ENCODE peak calls at places on chromosomes 2 and 18, in five cellular contexts. C is left ventricle myocardium inferior, G is mucosa of descending colon, I is A673, K is heart right ventricle. V is an unnamed sample. For H3K9me3, the result is how much of the 10 kb centered on the place peaks cover.

GRCh38 chr2:217429981-217430500 is 570.2 kb upstream of the TNP1 start:
- DNase-seq in C (no peak), G (no peak), I (no peak), K (no peak), V (no peak)

GRCh38 chr2:85858841-85859240 is 29.9 kb downstream of the ST3GAL5 start:
- DNase-seq in K (no peak), G (no peak), I (no peak), C (no peak), V (peak)

GRCh38 chr18:22052405-22053105 is 116.8 kb upstream of the GATA6 start:
- DNase-seq in K (no peak), C (no peak), I (no peak), G (no peak), V (no peak)

GRCh38 chr18:44939037-44939665 is 258.5 kb downstream of the SETBP1 start:
- DNase-seq in C (no peak), G (peak), I (no peak), K (no peak), V (no peak)

GRCh38 chr18:77037533-77037932 is 95.0 kb downstream of the MBP start:
- DNase-seq in K (no peak), I (no peak), C (no peak), G (no peak), V (no peak)

GRCh38 chr2:171248205-171248662 is 87.5 kb upstream of the TLK1 start:
- DNase-seq in I (no peak), C (no peak), G (no peak), K (no peak), V (no peak)

GRCh38 chr2:211709394-211709793 is 829.2 kb downstream of the ERBB4 start:
- DNase-seq in C (no peak), G (no peak), I (no peak), K (no peak), V (no peak)

GRCh38 chr2:42470706-42471105 is 23.1 kb downstream of the KCNG3 start:
- DNase-seq in I (no peak), K (no peak), C (no peak), G (no peak), V (no peak)

GRCh38 chr2:44361330-44362206 is at the start of the genes CAMKMT and PREPL:
- DNase-seq in I (peak), K (peak), C (peak), G (peak), V (peak)

GRCh38 chr2:170222298-170222697 is 44.4 kb downstream of the MYO3B start:
- DNase-seq in I (peak), C (no peak), K (no peak), G (no peak), V (no peak)

GRCh38 chr2:221969087-221969829 is 329.5 kb downstream of the PAX3 start:
- DNase-seq in K (no peak), C (no peak), G (no peak), I (peak), V (no peak)

GRCh38 chr18:13629841-13630747 is 96.3 kb downstream of the FAM210A start:
- DNase-seq in K (no peak), I (peak), C (no peak), G (no peak), V (no peak)

GRCh38 chr2:153404792-153405191 is 73.8 kb downstream of the RPRM start:
- DNase-seq in I (no peak), G (no peak), C (no peak), K (no peak), V (no peak)

GRCh38 chr2:31693882-31694281 is 113.1 kb upstream of the SRD5A2 start:
- DNase-seq in G (no peak), C (no peak), K (no peak), I (no peak), V (no peak)

GRCh38 chr2:118539290-118539689 is 308.2 kb downstream of the EN1 start:
- DNase-seq in C (no peak), I (peak), K (no peak), G (no peak), V (no peak)

GRCh38 chr2:112476434-112476833 is 5.5 kb upstream of the TTL start:
- DNase-seq in I (no peak), G (no peak), C (no peak), K (no peak), V (no peak)

GRCh38 chr2:53353372-53354111 is 414.1 kb upstream of the CHAC2 start:
- DNase-seq in I (no peak), G (peak), K (no peak), C (no peak), V (no peak)

GRCh38 chr2:196274387-196274809 is 103.0 kb upstream of the STK17B start:
- DNase-seq in K (no peak), G (no peak), C (no peak), I (peak), V (no peak)

GRCh38 chr2:237734905-237735623 is 63.5 kb upstream of the RBM44 start:
- DNase-seq in K (no peak), G (no peak), I (no peak), C (no peak), V (no peak)

GRCh38 chr2:237732070-237732469 is 66.5 kb upstream of the RBM44 start:
- DNase-seq in I (no peak), G (no peak), K (no peak), C (no peak), V (no peak)

GRCh38 chr2:237735762-237736161 is 62.8 kb upstream of the RBM44 start:
- DNase-seq in K (no peak), I (peak), G (no peak), C (no peak), V (no peak)

GRCh38 chr2:237732790-237733349 is 65.7 kb upstream of the RBM44 start:
- DNase-seq in C (peak), K (peak), G (peak), I (no peak), V (peak)

GRCh38 chr2:237733677-237734300 is 64.8 kb upstream of the RBM44 start:
- DNase-seq in K (no peak), C (no peak), G (peak), I (no peak), V (no peak)
- H3K4me3 ChIP-seq in K (no peak), C (peak), G (no peak), I (no peak), V (peak)

DNA sequence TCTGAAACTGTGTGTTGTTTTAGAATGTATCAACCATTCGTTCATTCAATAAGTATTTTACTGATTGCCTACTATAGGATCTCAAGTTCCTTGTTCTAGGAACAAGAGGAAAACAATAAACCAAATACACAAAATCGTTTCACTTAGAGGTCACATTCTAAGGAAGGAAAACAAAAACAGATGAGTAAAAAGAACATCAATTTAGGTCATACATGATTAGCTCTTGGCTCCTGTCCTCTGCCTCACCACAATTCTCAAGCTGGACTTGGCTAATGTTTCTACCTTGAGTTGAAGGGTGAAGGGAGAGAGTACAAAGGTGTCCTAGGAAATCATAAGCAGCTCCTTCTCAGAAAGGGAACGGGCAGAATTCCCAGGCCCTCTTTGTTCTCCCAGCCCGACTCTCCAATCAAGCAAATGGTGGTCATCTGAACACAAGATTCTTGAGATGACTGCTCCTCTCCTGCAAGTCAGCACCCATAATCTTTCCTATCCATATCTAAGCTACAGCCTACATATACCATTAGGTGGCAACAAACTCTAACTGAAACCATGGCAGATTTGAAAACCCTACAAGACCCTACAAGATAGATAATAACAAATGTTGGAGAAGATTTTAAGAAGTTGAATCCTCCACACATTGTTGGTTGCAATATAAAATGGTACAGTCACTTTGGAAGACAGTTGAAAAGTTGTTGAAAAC is 76.0 kb downstream of the CBLN2 start:
- DNase-seq in I (no peak), G (no peak), C (no peak), K (no peak), V (no peak)
- H3K9me3 ChIP-seq in I (under half), G (under half), C (under half), K (under half), V (under half)

GRCh38 chr18:34467059-34467458 is 242.3 kb upstream of the NOL4 start:
- DNase-seq in K (no peak), C (no peak), I (peak), G (no peak), V (no peak)
- H3K4me3 ChIP-seq in K (no peak), C (no peak), I (no peak), G (no peak), V (no peak)

DNA sequence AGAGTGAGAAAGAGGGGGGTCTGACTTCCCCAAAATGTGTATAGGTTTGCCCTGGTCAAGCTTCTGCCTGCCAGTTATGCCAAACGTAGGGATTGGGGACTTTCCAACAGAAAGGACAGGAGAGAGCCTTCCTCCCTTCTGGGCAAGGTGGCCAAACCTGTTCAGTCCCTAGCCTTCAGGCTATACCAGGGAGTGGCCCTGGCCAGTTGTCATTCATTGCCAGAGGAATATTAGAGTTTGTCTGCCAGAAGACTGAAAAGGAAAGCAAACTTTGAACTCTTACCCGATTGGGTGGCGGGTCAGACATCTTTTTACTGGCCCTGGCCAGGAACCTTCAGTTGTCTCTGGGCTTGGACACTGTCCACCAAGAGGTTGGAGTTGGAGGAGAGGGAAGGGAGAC is 22.1 kb downstream of the RAB3GAP1 start:
- DNase-seq in I (no peak), G (peak), C (no peak), K (no peak), V (no peak)
- H3K9me3 ChIP-seq in I (under half), G (under half), C (under half), K (under half), V (under half)

GRCh38 chr2:223180463-223180862 is 128.5 kb downstream of the KCNE4 start:
- DNase-seq in C (no peak), I (no peak), K (no peak), G (no peak), V (no peak)
- H3K4me3 ChIP-seq in C (no peak), I (no peak), K (no peak), G (no peak), V (no peak)

GRCh38 chr2:13884271-13884976 is 748.1 kb upstream of the LRATD1 start:
- DNase-seq in G (no peak), I (no peak), K (no peak), C (no peak), V (no peak)
- H3K9me3 ChIP-seq in G (under half), I (under half), K (under half), C (under half), V (under half)

DNA sequence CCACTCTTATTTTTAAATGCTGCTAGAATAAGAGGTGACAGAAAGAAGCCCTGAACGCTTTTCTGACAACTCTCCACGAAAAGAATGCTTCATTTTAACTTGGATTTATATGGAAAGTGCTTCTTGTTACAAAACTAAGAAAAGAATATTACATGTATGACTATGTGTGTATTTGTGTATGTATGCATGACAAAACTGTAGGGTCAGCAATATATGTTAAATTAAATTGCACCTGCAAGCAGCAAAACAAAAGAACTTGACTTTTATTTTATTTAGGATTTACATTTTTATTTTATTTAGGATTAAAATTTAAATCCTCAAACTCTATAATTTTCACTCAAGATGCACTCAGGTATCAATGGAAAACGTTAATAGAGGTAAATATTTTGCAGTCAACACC is 187.1 kb downstream of the NR4A2 start:
- DNase-seq in C (no peak), G (no peak), I (no peak), K (no peak), V (no peak)
- H3K4me3 ChIP-seq in C (no peak), G (no peak), I (no peak), K (no peak), V (no peak)

GRCh38 chr2:200797242-200797770 is 14.4 kb upstream of the BZW1 start:
- DNase-seq in C (peak), I (no peak), G (no peak), K (peak), V (no peak)

GRCh38 chr2:200794143-200794542 is 17.6 kb upstream of the BZW1 start:
- DNase-seq in C (no peak), I (no peak), K (no peak), G (no peak), V (no peak)

GRCh38 chr2:200795044-200795443 is 16.7 kb upstream of the BZW1 start:
- DNase-seq in I (no peak), G (no peak), K (no peak), C (peak), V (no peak)

GRCh38 chr2:200798519-200798918 is 13.2 kb upstream of the BZW1 start:
- DNase-seq in C (no peak), K (no peak), G (no peak), I (no peak), V (no peak)

DNA sequence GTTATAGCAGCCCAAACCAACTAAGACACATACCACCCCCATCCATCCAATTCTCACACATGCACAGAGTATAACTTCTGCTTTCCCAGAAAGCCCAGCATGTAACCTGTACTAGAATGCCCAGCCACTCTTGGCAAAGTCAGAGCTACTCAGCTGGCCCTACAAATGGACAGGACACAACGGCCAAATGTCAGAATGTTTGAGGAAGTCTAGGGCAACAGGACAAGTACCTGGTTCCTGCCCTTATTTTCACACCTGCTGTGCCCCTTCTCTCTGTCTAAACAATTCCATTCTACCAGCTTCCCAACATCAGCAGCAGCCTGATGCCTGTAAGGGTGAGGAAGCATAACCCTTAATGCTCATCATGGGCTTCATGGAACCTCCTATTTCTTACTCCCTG is 15.1 kb upstream of the BZW1 start:
- DNase-seq in K (no peak), I (no peak), G (no peak), C (no peak), V (no peak)
- H3K9me3 ChIP-seq in K (under half), I (under half), G (under half), C (under half), V (under half)